ENCODE peak calls at places on chromosomes 7 and 10, in eight cellular contexts. W is sigmoid colon, P is K562, Z is GM12891, A is right lobe of liver, D is heart left ventricle, K is body of pancreas, B is spleen. G is an unnamed sample.

GRCh38 chr7:34317039-34317438 is 341.0 kb upstream of the NPSR1 start:
- DNase-seq in Z (no peak), K (no peak), B (no peak), W (no peak), D (no peak), A (no peak), P (no peak), G (no peak)

GRCh38 chr7:71517940-71518339 is 386.0 kb downstream of the GALNT17 start:
- DNase-seq in B (no peak), P (no peak), A (no peak), W (no peak), D (no peak), K (no peak), Z (no peak), G (no peak)

GRCh38 chr7:35758421-35758820 is 42.4 kb upstream of the SEPTIN7 start:
- DNase-seq in B (no peak), A (no peak), Z (no peak), K (no peak), P (peak; percentile 27), D (no peak), W (no peak), G (no peak)

GRCh38 chr10:14879055-14879800 is 562 bp downstream of the SUV39H2 start:
- DNase-seq in K (peak; percentile 22), Z (peak; percentile 27), D (no peak), A (peak; percentile 29), P (peak; percentile 30), W (no peak), B (no peak), G (no peak)

GRCh38 chr10:79260803-79261740 is 86.2 kb upstream of the PPIF start:
- DNase-seq in Z (no peak), A (no peak), W (peak; percentile 90), P (no peak), B (no peak), K (peak; percentile 56), D (no peak), G (no peak)

GRCh38 chr10:124152781-124153600 is 59.6 kb upstream of the CHST15 start:
- DNase-seq in D (peak; percentile 47), K (peak; percentile 31), B (peak; percentile 88), Z (peak; percentile 52), P (peak; percentile 1), A (peak; percentile 59), W (peak; percentile 75), G (no peak)

GRCh38 chr10:310976-311639 is 175.9 kb downstream of the ZMYND11 start:
- DNase-seq in W (no peak), B (peak; percentile 78), Z (no peak), D (no peak), P (no peak), K (no peak), A (no peak), G (peak; percentile 16)

GRCh38 chr7:135463905-135464304 is 46.0 kb downstream of the CNOT4 start:
- DNase-seq in D (no peak), P (no peak), W (no peak), A (no peak), Z (no peak), K (no peak), B (no peak), G (no peak)

GRCh38 chr10:73815719-73816030 is 4.3 kb upstream of the NDST2 start:
- DNase-seq in B (no peak), A (no peak), D (no peak), P (no peak), Z (no peak), K (no peak), W (no peak), G (no peak)

GRCh38 chr7:149854611-149855367 is 16.6 kb downstream of the ZNF862 start:
- DNase-seq in B (no peak), Z (no peak), D (peak; percentile 71), K (peak; percentile 89), P (peak; percentile 71), W (peak; percentile 86), A (peak; percentile 63), G (peak; percentile 69)

GRCh38 chr7:23713285-23714235 is 3.5 kb downstream of the STK31 start:
- DNase-seq in Z (no peak), B (no peak), A (no peak), P (no peak), D (no peak), W (no peak), K (no peak), G (no peak)

GRCh38 chr10:75658915-75659314 is 227.5 kb downstream of the LRMDA start:
- DNase-seq in D (no peak), K (no peak), W (no peak), Z (no peak), B (no peak), A (peak; percentile 28), P (no peak), G (no peak)

GRCh38 chr10:26700884-26701630 is 3.6 kb downstream of the PDSS1 start:
- DNase-seq in A (no peak), W (no peak), K (no peak), Z (no peak), B (no peak), D (no peak), P (no peak), G (no peak)

GRCh38 chr7:27098493-27099223 is 2.9 kb upstream of the HOXA1 start:
- DNase-seq in B (no peak), A (no peak), D (no peak), Z (no peak), P (no peak), K (peak; percentile 13), W (peak; percentile 86), G (no peak)

GRCh38 chr10:118501171-118501570 is 94.3 kb downstream of the PRLHR start:
- DNase-seq in B (no peak), D (no peak), P (no peak), A (no peak), Z (no peak), W (no peak), K (no peak), G (no peak)

GRCh38 chr7:20220293-20220755 is 3.1 kb upstream of the MACC1 start:
- DNase-seq in K (no peak), A (no peak), Z (no peak), D (no peak), B (no peak), P (peak; percentile 25), W (no peak), G (no peak)

GRCh38 chr7:20219062-20219445 is 1.9 kb upstream of the MACC1 start:
- DNase-seq in A (no peak), W (no peak), K (no peak), Z (no peak), P (no peak), D (no peak), B (no peak), G (peak; percentile 51)

GRCh38 chr7:20218261-20218660 is 1.1 kb upstream of the MACC1 start:
- DNase-seq in K (no peak), A (no peak), W (no peak), Z (no peak), B (no peak), D (no peak), P (peak; percentile 20), G (no peak)

GRCh38 chr7:20220824-20221547 is 3.8 kb upstream of the MACC1 start:
- DNase-seq in P (peak; percentile 65), Z (no peak), K (no peak), W (no peak), D (no peak), A (no peak), B (no peak), G (no peak)

DNA sequence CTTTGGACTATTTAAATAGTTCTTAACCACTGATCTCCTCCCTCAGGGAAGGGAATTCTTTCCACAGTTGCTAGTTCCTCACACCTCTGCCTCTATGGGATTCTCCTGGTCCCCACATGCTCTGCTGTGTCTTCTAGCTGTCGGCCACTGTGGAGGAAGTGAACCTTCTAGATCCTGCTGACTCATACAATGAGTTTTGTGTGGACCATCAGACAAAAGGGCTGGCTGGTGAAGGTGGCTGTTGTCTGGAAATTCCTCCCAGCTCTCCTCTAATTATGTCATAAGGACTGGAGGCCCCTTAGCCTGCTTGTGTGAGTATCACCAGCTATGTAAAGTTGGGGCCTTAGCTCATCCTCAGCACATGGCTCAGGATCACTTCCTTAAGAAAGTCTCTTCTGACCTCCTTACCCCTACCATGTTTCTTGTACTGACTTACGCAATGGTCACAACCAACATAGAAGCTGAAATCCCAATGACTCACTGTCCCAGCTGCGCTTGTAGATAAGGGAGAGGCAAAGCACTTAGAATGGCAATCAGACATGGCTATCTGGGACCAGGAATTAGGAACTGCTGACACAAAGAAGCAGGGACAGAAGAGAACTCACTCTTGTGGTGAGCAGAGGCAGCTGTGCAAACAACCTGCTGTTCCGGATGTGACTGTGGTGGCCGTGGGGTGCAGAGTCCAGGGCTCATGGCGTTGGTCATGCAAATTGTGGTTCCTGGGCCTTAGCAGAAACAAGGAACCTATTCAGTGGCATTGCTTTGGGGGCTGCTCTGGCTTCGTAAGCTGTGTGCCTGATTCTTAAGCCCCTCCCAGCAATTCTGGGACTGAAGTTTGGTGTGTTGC is 2.5 kb upstream of the MACC1 start:
- DNase-seq in W (peak; percentile 80), B (peak; percentile 92), A (peak; percentile 44), K (peak; percentile 92), D (peak; percentile 66), Z (no peak), P (peak; percentile 99), G (peak; percentile 93)
- TF ChIP-seq POLR2A in W (no peak), B (peak; percentile 17), A (no peak), K (no peak), D (no peak), Z (no peak), P (peak; percentile 65), G (peak; percentile 64)

GRCh38 chr10:59711871-59712491 is 2.3 kb upstream of the SLC16A9 start:
- DNase-seq in Z (no peak), W (no peak), D (no peak), B (no peak), P (no peak), A (no peak), K (no peak), G (no peak)

GRCh38 chr10:59713196-59713821 is 3.7 kb upstream of the SLC16A9 start:
- DNase-seq in Z (no peak), D (no peak), K (no peak), A (no peak), B (no peak), W (no peak), P (peak; percentile 80), G (no peak)

GRCh38 chr10:59706851-59707797 is 2.5 kb downstream of the SLC16A9 start:
- DNase-seq in B (no peak), D (no peak), W (no peak), A (no peak), K (no peak), Z (no peak), P (no peak), G (no peak)

GRCh38 chr10:59708816-59709471 is 706 bp downstream of the SLC16A9 start:
- DNase-seq in W (peak; percentile 58), P (peak; percentile 32), D (peak; percentile 21), B (peak; percentile 80), Z (peak; percentile 42), K (peak; percentile 45), A (peak; percentile 25), G (peak; percentile 59)

GRCh38 chr10:59709472-59710125 is at the start of gene SLC16A9:
- DNase-seq in W (peak; percentile 67), P (peak; percentile 76), Z (peak; percentile 71), K (peak; percentile 58), A (peak; percentile 45), B (peak; percentile 84), D (peak; percentile 62), G (no peak)
- TF ChIP-seq POLR2A in W (no peak), P (peak; percentile 46), Z (no peak), K (no peak), A (no peak), B (peak; percentile 31), D (no peak), G (no peak)

GRCh38 chr10:72333111-72334012 is 21.4 kb downstream of the DNAJB12 start:
- DNase-seq in A (no peak), P (no peak), W (no peak), K (no peak), B (peak; percentile 80), Z (no peak), D (no peak), G (no peak)
- TF ChIP-seq POLR2A in A (no peak), P (no peak), W (no peak), K (no peak), B (no peak), Z (no peak), D (no peak), G (no peak)

GRCh38 chr10:86535057-86535882 is 13.7 kb upstream of the WAPL start:
- DNase-seq in K (peak; percentile 94), A (peak; percentile 94), Z (peak; percentile 73), D (peak; percentile 86), B (peak; percentile 90), W (peak; percentile 81), P (peak; percentile 76), G (peak; percentile 93)
- TF ChIP-seq POLR2A in K (peak; percentile 23), A (peak; percentile 34), Z (no peak), D (no peak), B (no peak), W (no peak), P (peak; percentile 45), G (no peak)

G was measured in Peyer's patch.